ENCODE peak calls at places on chromosomes 7 and 10, in nine cellular contexts. U is WTC11; G is gastrocnemius medialis; W is NCI-H69; O is thoracic aorta; H is dorsolateral prefrontal cortex; D is NCI-H774; C is T-helper 9 cell; X is effector memory CD8-positive, alpha-beta T cell. L is an unnamed sample.
A peak's percentile ranks its signal among the peaks of the same experiment; 100 is the strongest.

GRCh38 chr10:100183482-100183881 is 2.3 kb downstream of the ERLIN1 start:
- DNase-seq in D (no peak), W (peak; percentile 61), X (no peak), G (no peak), O (no peak), U (no peak), C (no peak), H (no peak), L (no peak)

GRCh38 chr7:129417073-129417472 is 17.2 kb upstream of the STRIP2 start:
- DNase-seq in G (no peak), D (no peak), C (no peak), U (no peak), X (no peak), H (no peak), O (no peak), W (no peak), L (no peak)

GRCh38 chr7:141737118-141737835 is 881 bp upstream of the SSBP1 start:
- DNase-seq in G (no peak), H (no peak), C (peak; percentile 6), U (no peak), W (peak; percentile 69), X (peak; percentile 31), D (peak; percentile 4), O (no peak), L (no peak)

GRCh38 chr7:112160130-112160770 is 45.9 kb downstream of the DOCK4 start:
- DNase-seq in U (no peak), D (no peak), G (no peak), C (no peak), X (no peak), O (no peak), H (no peak), W (peak; percentile 69), L (no peak)

GRCh38 chr10:72250666-72251065 is 23.1 kb upstream of the DDIT4 start:
- DNase-seq in C (no peak), H (no peak), D (no peak), G (peak; percentile 89), W (peak; percentile 21), O (no peak), U (no peak), X (no peak), L (peak; percentile 76)

GRCh38 chr10:75547391-75548298 is 116.2 kb downstream of the LRMDA start:
- DNase-seq in X (no peak), U (no peak), H (no peak), C (no peak), W (no peak), G (no peak), D (no peak), O (no peak), L (no peak)

GRCh38 chr7:35003679-35004278 is 33.5 kb downstream of the DPY19L1 start:
- DNase-seq in C (no peak), G (no peak), X (no peak), U (no peak), O (no peak), D (peak; percentile 46), H (no peak), W (peak; percentile 85), L (peak; percentile 51)

GRCh38 chr7:121755818-121756501 is 117.0 kb upstream of the PTPRZ1 start:
- DNase-seq in H (no peak), W (peak; percentile 88), C (no peak), D (no peak), U (no peak), O (no peak), G (no peak), X (no peak), L (no peak)

GRCh38 chr10:131758062-131758941 is 142.5 kb upstream of the PPP2R2D start:
- DNase-seq in O (no peak), X (no peak), C (no peak), G (no peak), D (no peak), U (no peak), W (no peak), H (no peak), L (no peak)

GRCh38 chr10:13001041-13001886 is at the start of gene CCDC3:
- DNase-seq in H (no peak), U (peak; percentile 61), G (no peak), W (peak; percentile 72), O (no peak), D (peak; percentile 42), C (no peak), X (no peak), L (peak; percentile 41)

GRCh38 chr7:370775-371118 is 80.8 kb downstream of the FOXL3 start:
- DNase-seq in C (no peak), W (no peak), O (no peak), U (no peak), G (no peak), D (no peak), H (no peak), X (no peak), L (no peak)

GRCh38 chr10:62911210-62911963 is 95.2 kb upstream of the EGR2 start:
- DNase-seq in C (no peak), U (no peak), O (no peak), G (no peak), D (no peak), X (no peak), W (no peak), H (no peak), L (no peak)

GRCh38 chr7:90250601-90251303 is 5.8 kb downstream of the CFAP69 start:
- DNase-seq in X (no peak), G (no peak), O (no peak), U (no peak), H (no peak), C (no peak), W (no peak), D (no peak), L (no peak)

GRCh38 chr10:130748409-130749057 is 563.0 kb downstream of the TCERG1L start:
- DNase-seq in W (no peak), O (no peak), U (no peak), D (no peak), G (no peak), X (no peak), C (no peak), H (peak; percentile 5), L (no peak)

GRCh38 chr7:4745971-4746919 is 29.2 kb upstream of the AP5Z1 start:
- DNase-seq in U (no peak), W (no peak), X (no peak), O (no peak), H (no peak), G (no peak), C (no peak), D (no peak), L (no peak)

GRCh38 chr7:139043823-139044812 is 8.3 kb upstream of the ZC3HAV1L start:
- DNase-seq in C (peak; percentile 64), W (peak; percentile 90), D (peak; percentile 29), G (no peak), X (peak; percentile 73), U (no peak), O (no peak), H (no peak), L (no peak)

GRCh38 chr7:43569424-43569823 is 13.5 kb upstream of the STK17A start:
- DNase-seq in W (no peak), G (no peak), C (no peak), O (no peak), U (no peak), X (no peak), H (no peak), D (no peak), L (no peak)

GRCh38 chr7:52685351-52685750 is 350.1 kb upstream of the POM121L12 start:
- DNase-seq in O (no peak), C (no peak), W (no peak), H (no peak), U (no peak), D (no peak), G (no peak), X (no peak), L (no peak)

GRCh38 chr7:140674899-140675701 is 2.4 kb downstream of the ADCK2 start:
- DNase-seq in H (no peak), D (no peak), C (no peak), G (peak; percentile 31), X (no peak), U (no peak), O (no peak), W (peak; percentile 60), L (peak; percentile 28)

GRCh38 chr7:46616636-46617035 is 695.6 kb upstream of the IGFBP3 start:
- DNase-seq in O (no peak), D (no peak), H (no peak), U (no peak), W (no peak), G (no peak), X (no peak), C (no peak), L (no peak)

GRCh38 chr10:49609283-49610014 is 661 bp upstream of the SLC18A3 start:
- DNase-seq in W (peak; percentile 75), G (no peak), C (no peak), H (no peak), U (peak; percentile 68), D (no peak), X (no peak), O (no peak), L (no peak)

GRCh38 chr10:598415-599170 is 90.9 kb downstream of the DIP2C start:
- DNase-seq in X (no peak), H (no peak), D (no peak), W (no peak), G (no peak), O (no peak), U (no peak), C (no peak), L (no peak)

GRCh38 chr10:87816842-87817178 is 1.2 kb downstream of the ATAD1 start:
- DNase-seq in O (no peak), W (no peak), D (no peak), G (no peak), C (no peak), U (no peak), X (no peak), H (no peak), L (no peak)

GRCh38 chr10:35940067-35940989 is 298.2 kb upstream of the FZD8 start:
- DNase-seq in H (no peak), W (peak; percentile 93), D (no peak), X (no peak), O (no peak), U (peak; percentile 33), G (peak; percentile 25), C (no peak), L (peak; percentile 28)

GRCh38 chr7:99380032-99380822 is 5.7 kb downstream of the ARPC1B start:
- DNase-seq in U (no peak), H (no peak), D (no peak), G (peak; percentile 40), X (no peak), C (no peak), O (no peak), W (no peak), L (peak; percentile 64)

GRCh38 chr7:91266067-91266930 is 2.1 kb downstream of the FZD1 start:
- DNase-seq in C (no peak), W (no peak), X (no peak), O (no peak), D (no peak), H (no peak), U (peak; percentile 22), G (no peak), L (peak; percentile 24)

GRCh38 chr7:134693256-134693655 is 46.6 kb downstream of the BPGM start:
- DNase-seq in W (no peak), D (no peak), O (peak; percentile 84), H (no peak), C (no peak), X (no peak), G (peak; percentile 38), U (no peak), L (no peak)

GRCh38 chr7:888081-889024 is 12.0 kb downstream of the GET4 start:
- DNase-seq in W (no peak), H (no peak), C (no peak), D (no peak), X (no peak), U (no peak), G (no peak), O (no peak), L (peak; percentile 61)

GRCh38 chr10:52967806-52968795 is 195.5 kb upstream of the MBL2 start:
- DNase-seq in G (no peak), W (no peak), O (no peak), H (no peak), C (no peak), D (no peak), X (no peak), U (no peak), L (no peak)

GRCh38 chr7:91019686-91020385 is 244.4 kb upstream of the FZD1 start:
- DNase-seq in D (no peak), G (no peak), X (no peak), O (no peak), C (no peak), W (no peak), H (no peak), U (no peak), L (no peak)

GRCh38 chr7:25759748-25760147 is 392.2 kb upstream of the NFE2L3 start:
- DNase-seq in W (peak; percentile 83), C (no peak), X (no peak), H (no peak), U (peak; percentile 19), D (no peak), G (no peak), O (no peak), L (no peak)

L was measured in heart left ventricle.